ENCODE peak calls at places on chromosomes 5 and 9, in nine cellular contexts. One of them, this sample, is unnamed.

GRCh38 chr9:34554211-34555001 is 31.6 kb upstream of the ENHO start:
- DNase-seq in IMR-90: no peak
- DNase-seq in small intestine: no peak
- DNase-seq in HepG2: no peak
- DNase-seq in breast epithelium: no peak
- DNase-seq in retinal pigment epithelial cell: no peak
- DNase-seq in CD8-positive, alpha-beta memory T cell: no peak
- DNase-seq in mammary epithelial cell: no peak
- DNase-seq in CD8-positive, alpha-beta T cell: no peak
- DNase-seq in this sample: peak

GRCh38 chr9:99365233-99365980 is 143.3 kb downstream of the SEC61B start:
- DNase-seq in CD8-positive, alpha-beta memory T cell: no peak
- DNase-seq in HepG2: no peak
- DNase-seq in mammary epithelial cell: no peak
- DNase-seq in CD8-positive, alpha-beta T cell: no peak
- DNase-seq in small intestine: no peak
- DNase-seq in retinal pigment epithelial cell: no peak
- DNase-seq in breast epithelium: no peak
- DNase-seq in IMR-90: peak
- DNase-seq in this sample: no peak

GRCh38 chr5:146457431-146457830 is 10.3 kb downstream of the TCERG1 start:
- DNase-seq in mammary epithelial cell: no peak
- DNase-seq in small intestine: no peak
- DNase-seq in retinal pigment epithelial cell: no peak
- DNase-seq in IMR-90: no peak
- DNase-seq in CD8-positive, alpha-beta memory T cell: no peak
- DNase-seq in HepG2: no peak
- DNase-seq in CD8-positive, alpha-beta T cell: no peak
- DNase-seq in breast epithelium: no peak
- DNase-seq in this sample: no peak

GRCh38 chr9:96523429-96523828 is 73.5 kb downstream of the HABP4 start:
- DNase-seq in retinal pigment epithelial cell: no peak
- DNase-seq in mammary epithelial cell: no peak
- DNase-seq in IMR-90: no peak
- DNase-seq in CD8-positive, alpha-beta T cell: no peak
- DNase-seq in small intestine: no peak
- DNase-seq in breast epithelium: no peak
- DNase-seq in HepG2: no peak
- DNase-seq in CD8-positive, alpha-beta memory T cell: no peak
- DNase-seq in this sample: no peak

GRCh38 chr5:177303925-177304391 is 359 bp downstream of the PRELID1 start:
- DNase-seq in small intestine: no peak
- DNase-seq in breast epithelium: no peak
- DNase-seq in mammary epithelial cell: no peak
- DNase-seq in CD8-positive, alpha-beta memory T cell: no peak
- DNase-seq in CD8-positive, alpha-beta T cell: no peak
- DNase-seq in HepG2: no peak
- DNase-seq in IMR-90: no peak
- DNase-seq in retinal pigment epithelial cell: no peak
- DNase-seq in this sample: peak

GRCh38 chr5:83922699-83923098 is 202.0 kb upstream of the HAPLN1 start:
- DNase-seq in CD8-positive, alpha-beta memory T cell: no peak
- DNase-seq in mammary epithelial cell: no peak
- DNase-seq in retinal pigment epithelial cell: no peak
- DNase-seq in breast epithelium: no peak
- DNase-seq in IMR-90: no peak
- DNase-seq in CD8-positive, alpha-beta T cell: no peak
- DNase-seq in small intestine: no peak
- DNase-seq in HepG2: no peak
- DNase-seq in this sample: no peak

GRCh38 chr5:376951-377325 is 55.4 kb downstream of the AHRR start:
- DNase-seq in mammary epithelial cell: no peak
- DNase-seq in CD8-positive, alpha-beta T cell: no peak
- DNase-seq in HepG2: no peak
- DNase-seq in CD8-positive, alpha-beta memory T cell: no peak
- DNase-seq in IMR-90: no peak
- DNase-seq in small intestine: no peak
- DNase-seq in retinal pigment epithelial cell: no peak
- DNase-seq in breast epithelium: no peak
- DNase-seq in this sample: peak

GRCh38 chr9:123550797-123551196 is 194.8 kb downstream of the CRB2 start:
- DNase-seq in CD8-positive, alpha-beta T cell: no peak
- DNase-seq in CD8-positive, alpha-beta memory T cell: no peak
- DNase-seq in mammary epithelial cell: no peak
- DNase-seq in small intestine: no peak
- DNase-seq in HepG2: no peak
- DNase-seq in IMR-90: no peak
- DNase-seq in retinal pigment epithelial cell: no peak
- DNase-seq in breast epithelium: no peak
- DNase-seq in this sample: peak

GRCh38 chr9:132412089-132412488 is 2.1 kb downstream of the CFAP77 start:
- DNase-seq in CD8-positive, alpha-beta memory T cell: peak
- DNase-seq in small intestine: no peak
- DNase-seq in retinal pigment epithelial cell: no peak
- DNase-seq in HepG2: peak
- DNase-seq in breast epithelium: no peak
- DNase-seq in mammary epithelial cell: peak
- DNase-seq in CD8-positive, alpha-beta T cell: peak
- DNase-seq in IMR-90: no peak
- DNase-seq in this sample: peak

GRCh38 chr5:135739383-135739961 is 95.0 kb upstream of the SLC25A48 start:
- DNase-seq in IMR-90: no peak
- DNase-seq in mammary epithelial cell: peak
- DNase-seq in CD8-positive, alpha-beta memory T cell: no peak
- DNase-seq in CD8-positive, alpha-beta T cell: no peak
- DNase-seq in small intestine: no peak
- DNase-seq in retinal pigment epithelial cell: no peak
- DNase-seq in HepG2: no peak
- DNase-seq in breast epithelium: no peak
- DNase-seq in this sample: no peak

GRCh38 chr9:108430655-108431054 is 425.1 kb downstream of the ACTL7B start:
- DNase-seq in IMR-90: no peak
- DNase-seq in retinal pigment epithelial cell: no peak
- DNase-seq in breast epithelium: no peak
- DNase-seq in HepG2: no peak
- DNase-seq in small intestine: no peak
- DNase-seq in mammary epithelial cell: no peak
- DNase-seq in CD8-positive, alpha-beta T cell: no peak
- DNase-seq in CD8-positive, alpha-beta memory T cell: no peak
- DNase-seq in this sample: no peak

GRCh38 chr5:32312194-32312681 is 501 bp downstream of the MTMR12 start:
- DNase-seq in retinal pigment epithelial cell: no peak
- DNase-seq in mammary epithelial cell: peak
- DNase-seq in breast epithelium: peak
- DNase-seq in HepG2: no peak
- DNase-seq in CD8-positive, alpha-beta memory T cell: no peak
- DNase-seq in CD8-positive, alpha-beta T cell: peak
- DNase-seq in small intestine: peak
- DNase-seq in IMR-90: peak
- DNase-seq in this sample: peak

GRCh38 chr9:35914307-35914807 is 5.1 kb downstream of the SPAAR start:
- DNase-seq in small intestine: peak
- DNase-seq in CD8-positive, alpha-beta T cell: no peak
- DNase-seq in mammary epithelial cell: no peak
- DNase-seq in retinal pigment epithelial cell: no peak
- DNase-seq in CD8-positive, alpha-beta memory T cell: peak
- DNase-seq in IMR-90: peak
- DNase-seq in HepG2: peak
- DNase-seq in breast epithelium: no peak
- DNase-seq in this sample: peak

GRCh38 chr5:138969323-138970013 is 94.3 kb upstream of the LRRTM2 start:
- DNase-seq in CD8-positive, alpha-beta T cell: no peak
- DNase-seq in IMR-90: no peak
- DNase-seq in breast epithelium: no peak
- DNase-seq in CD8-positive, alpha-beta memory T cell: no peak
- DNase-seq in HepG2: no peak
- DNase-seq in mammary epithelial cell: no peak
- DNase-seq in small intestine: no peak
- DNase-seq in retinal pigment epithelial cell: no peak
- DNase-seq in this sample: no peak

GRCh38 chr9:123569343-123569694 is 213.3 kb downstream of the CRB2 start:
- DNase-seq in small intestine: no peak
- DNase-seq in CD8-positive, alpha-beta memory T cell: no peak
- DNase-seq in IMR-90: no peak
- DNase-seq in CD8-positive, alpha-beta T cell: no peak
- DNase-seq in retinal pigment epithelial cell: no peak
- DNase-seq in HepG2: no peak
- DNase-seq in breast epithelium: no peak
- DNase-seq in mammary epithelial cell: no peak
- DNase-seq in this sample: no peak

GRCh38 chr5:151683444-151683843 is 3.3 kb downstream of the SPARC start:
- DNase-seq in breast epithelium: no peak
- DNase-seq in HepG2: no peak
- DNase-seq in small intestine: no peak
- DNase-seq in CD8-positive, alpha-beta T cell: no peak
- DNase-seq in mammary epithelial cell: no peak
- DNase-seq in IMR-90: no peak
- DNase-seq in CD8-positive, alpha-beta memory T cell: no peak
- DNase-seq in retinal pigment epithelial cell: no peak
- DNase-seq in this sample: no peak
- H3K4me3 ChIP-seq in breast epithelium: peak
- H3K4me3 ChIP-seq in HepG2: no peak
- H3K4me3 ChIP-seq in small intestine: no peak
- H3K4me3 ChIP-seq in CD8-positive, alpha-beta T cell: no peak
- H3K4me3 ChIP-seq in mammary epithelial cell: no peak
- H3K4me3 ChIP-seq in IMR-90: peak
- H3K4me3 ChIP-seq in CD8-positive, alpha-beta memory T cell: no peak
- H3K4me3 ChIP-seq in retinal pigment epithelial cell: peak
- H3K4me3 ChIP-seq in this sample: no peak

DNA sequence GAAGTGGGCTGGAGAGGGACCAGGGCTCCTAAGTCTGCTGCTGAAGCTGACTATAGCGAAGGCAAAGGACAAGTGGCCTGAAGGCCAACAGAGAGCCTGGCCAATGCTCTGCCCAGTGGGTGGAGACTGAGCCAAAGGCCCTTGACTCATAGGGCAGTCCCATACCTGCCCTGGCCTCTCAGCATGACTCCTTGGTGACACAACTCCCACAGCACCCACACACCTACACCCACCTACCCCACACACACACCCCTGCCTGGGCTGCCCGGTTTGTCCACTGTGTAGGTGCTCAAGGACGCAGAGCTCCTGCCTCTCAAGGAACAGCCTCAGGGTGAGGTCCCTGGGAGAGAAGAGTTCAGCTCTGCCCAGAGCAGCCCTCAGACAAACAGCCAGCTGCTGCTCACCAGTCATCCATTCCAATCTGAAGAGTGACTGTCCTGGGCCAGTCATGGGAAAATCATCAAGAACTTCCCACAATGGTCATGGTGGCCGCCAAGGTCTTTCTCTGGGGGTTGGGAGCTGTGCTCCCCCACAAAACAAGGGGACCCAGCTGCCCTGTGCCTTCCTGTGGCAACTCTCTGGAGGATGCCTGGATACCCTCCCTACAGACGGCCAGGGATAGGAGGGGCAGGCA is 5.0 kb downstream of the TNIP1 start:
- DNase-seq in HepG2: no peak
- DNase-seq in CD8-positive, alpha-beta T cell: no peak
- DNase-seq in small intestine: peak
- DNase-seq in IMR-90: peak
- DNase-seq in mammary epithelial cell: peak
- DNase-seq in breast epithelium: no peak
- DNase-seq in retinal pigment epithelial cell: no peak
- DNase-seq in CD8-positive, alpha-beta memory T cell: no peak
- DNase-seq in this sample: no peak
- H3K4me3 ChIP-seq in HepG2: no peak
- H3K4me3 ChIP-seq in CD8-positive, alpha-beta T cell: no peak
- H3K4me3 ChIP-seq in small intestine: no peak
- H3K4me3 ChIP-seq in IMR-90: no peak
- H3K4me3 ChIP-seq in mammary epithelial cell: no peak
- H3K4me3 ChIP-seq in breast epithelium: no peak
- H3K4me3 ChIP-seq in retinal pigment epithelial cell: no peak
- H3K4me3 ChIP-seq in CD8-positive, alpha-beta memory T cell: no peak
- H3K4me3 ChIP-seq in this sample: no peak

DNA sequence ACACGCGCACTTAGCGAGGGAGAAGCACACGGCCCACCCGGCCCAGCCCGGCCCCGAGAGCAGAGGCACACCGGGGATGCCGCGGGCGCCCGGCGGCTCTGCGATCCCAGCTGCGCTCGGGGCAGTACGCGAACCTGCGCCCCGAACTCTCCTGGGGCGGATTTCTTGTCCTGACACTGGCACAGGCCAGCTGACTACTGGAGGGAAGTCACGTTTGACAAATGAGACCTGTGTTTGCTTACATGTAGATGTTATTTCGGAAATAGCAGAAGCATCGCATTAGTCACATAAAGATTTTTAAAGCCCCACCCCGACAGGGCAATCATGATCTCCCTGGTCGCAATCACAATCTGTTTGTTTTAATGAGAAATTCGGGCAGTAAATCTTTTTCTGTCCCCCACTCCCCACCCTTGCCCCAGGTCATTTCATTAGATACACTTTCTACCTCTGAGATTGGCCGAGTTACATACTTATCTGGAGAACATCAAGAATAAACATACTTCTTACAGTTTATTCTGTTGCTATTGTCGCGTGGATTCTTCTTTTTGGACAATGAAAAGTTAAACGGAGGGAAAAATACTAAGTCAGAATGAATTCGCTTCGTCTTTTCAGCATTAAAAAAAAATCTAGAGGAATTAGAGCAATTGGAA is 518.9 kb downstream of the CTNND2 start:
- DNase-seq in CD8-positive, alpha-beta memory T cell: no peak
- DNase-seq in HepG2: no peak
- DNase-seq in small intestine: no peak
- DNase-seq in breast epithelium: no peak
- DNase-seq in CD8-positive, alpha-beta T cell: no peak
- DNase-seq in mammary epithelial cell: no peak
- DNase-seq in IMR-90: no peak
- DNase-seq in retinal pigment epithelial cell: no peak
- DNase-seq in this sample: no peak
- H3K4me3 ChIP-seq in CD8-positive, alpha-beta memory T cell: no peak
- H3K4me3 ChIP-seq in HepG2: no peak
- H3K4me3 ChIP-seq in small intestine: no peak
- H3K4me3 ChIP-seq in breast epithelium: peak
- H3K4me3 ChIP-seq in CD8-positive, alpha-beta T cell: no peak
- H3K4me3 ChIP-seq in mammary epithelial cell: no peak
- H3K4me3 ChIP-seq in IMR-90: no peak
- H3K4me3 ChIP-seq in retinal pigment epithelial cell: peak
- H3K4me3 ChIP-seq in this sample: peak

DNA sequence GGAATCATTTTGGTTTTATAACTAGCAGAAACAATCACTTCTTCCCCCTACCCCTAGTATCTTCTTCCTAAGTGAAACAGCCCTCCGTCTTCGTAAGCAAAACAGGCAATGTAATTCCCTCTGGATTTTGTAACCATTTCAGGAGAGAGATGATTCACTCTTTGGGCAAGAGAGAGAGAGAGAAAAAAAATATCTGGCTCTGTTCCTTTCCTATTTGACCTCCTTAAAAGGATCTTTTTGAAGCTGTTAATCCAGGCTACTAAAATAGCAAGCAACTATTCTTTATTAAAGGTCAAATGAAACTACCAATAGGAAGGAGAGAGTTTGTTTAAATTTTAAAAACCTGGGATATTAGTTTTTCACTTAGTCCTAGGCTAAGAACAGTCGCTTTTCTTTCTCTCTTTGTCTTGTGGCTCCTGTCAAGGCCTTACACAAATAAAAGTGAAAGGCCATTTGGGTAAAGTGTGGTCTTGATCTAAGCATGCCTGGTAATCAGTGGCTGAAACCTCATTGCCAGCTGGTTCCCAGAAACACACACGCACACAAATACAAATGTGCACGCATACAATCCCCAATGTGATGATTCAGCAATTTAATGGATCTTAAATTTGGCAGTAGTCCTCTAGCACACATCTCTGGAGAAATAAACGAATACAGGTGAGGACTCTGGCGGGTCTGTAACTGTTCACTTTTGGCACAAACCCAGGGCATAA is 70.2 kb downstream of the PRUNE2 start:
- DNase-seq in CD8-positive, alpha-beta T cell: no peak
- DNase-seq in HepG2: no peak
- DNase-seq in CD8-positive, alpha-beta memory T cell: no peak
- DNase-seq in breast epithelium: no peak
- DNase-seq in mammary epithelial cell: no peak
- DNase-seq in small intestine: no peak
- DNase-seq in IMR-90: peak
- DNase-seq in retinal pigment epithelial cell: no peak
- DNase-seq in this sample: no peak
- H3K4me3 ChIP-seq in CD8-positive, alpha-beta T cell: no peak
- H3K4me3 ChIP-seq in HepG2: no peak
- H3K4me3 ChIP-seq in CD8-positive, alpha-beta memory T cell: no peak
- H3K4me3 ChIP-seq in breast epithelium: peak
- H3K4me3 ChIP-seq in mammary epithelial cell: no peak
- H3K4me3 ChIP-seq in small intestine: no peak
- H3K4me3 ChIP-seq in IMR-90: no peak
- H3K4me3 ChIP-seq in retinal pigment epithelial cell: no peak
- H3K4me3 ChIP-seq in this sample: no peak